ENCODE peak calls at places on chromosomes 13 and 19, in six cellular contexts. K, F, Y, A, N and X are unnamed samples.
A peak's percentile ranks its signal among the peaks of the same experiment; 100 is the strongest.

GRCh38 chr19:5478241-5478924 is 23.2 kb downstream of the ZNRF4 start:
- DNase-seq in N (no peak), A (no peak), Y (no peak), F (no peak), K (no peak), X (no peak)

GRCh38 chr13:99857738-99858137 is 113.8 kb downstream of the ZIC5 start:
- DNase-seq in A (no peak), Y (no peak), F (no peak), K (no peak), N (no peak), X (no peak)

GRCh38 chr19:56261145-56261544 is 11.4 kb upstream of the EDDM13 start:
- DNase-seq in Y (no peak), K (no peak), F (no peak), A (no peak), N (no peak), X (no peak)

GRCh38 chr13:87792878-87793277 is 121.7 kb downstream of the SLITRK5 start:
- DNase-seq in N (no peak), A (no peak), Y (no peak), K (no peak), F (no peak), X (no peak)

GRCh38 chr19:44304659-44305193 is at the start of gene ZNF235:
- DNase-seq in Y (peak; percentile 76), K (peak; percentile 96), N (peak; percentile 69), A (peak; percentile 82), F (peak; percentile 98), X (peak; percentile 62)

GRCh38 chr19:46328079-46328478 is 18.8 kb upstream of the PPP5C start:
- DNase-seq in N (no peak), A (no peak), K (no peak), Y (no peak), F (peak; percentile 20), X (no peak)

GRCh38 chr13:76339649-76340048 is 546.6 kb downstream of the KCTD12 start:
- DNase-seq in A (no peak), K (no peak), Y (no peak), F (no peak), N (no peak), X (no peak)

GRCh38 chr19:49133621-49134454 is 14.5 kb downstream of the PPFIA3 start:
- DNase-seq in N (peak; percentile 69), F (no peak), A (no peak), K (no peak), Y (no peak), X (no peak)

GRCh38 chr19:6639439-6639838 is 30.5 kb downstream of the TNFSF14 start:
- DNase-seq in Y (no peak), F (no peak), N (no peak), K (no peak), A (no peak), X (no peak)

GRCh38 chr13:24290280-24290932 is 19.0 kb upstream of the C1QTNF9 start:
- DNase-seq in A (no peak), Y (no peak), F (no peak), N (no peak), K (no peak), X (no peak)

GRCh38 chr13:24287748-24288287 is 21.6 kb upstream of the C1QTNF9 start:
- DNase-seq in Y (no peak), F (no peak), N (no peak), A (no peak), K (no peak), X (no peak)

GRCh38 chr13:24286624-24287023 is 22.8 kb upstream of the C1QTNF9 start:
- DNase-seq in A (no peak), F (no peak), N (no peak), Y (no peak), K (no peak), X (no peak)

GRCh38 chr13:24292476-24292875 is 16.9 kb upstream of the C1QTNF9 start:
- DNase-seq in Y (no peak), N (no peak), F (no peak), A (no peak), K (no peak), X (no peak)

GRCh38 chr13:24288870-24289269 is 20.5 kb upstream of the C1QTNF9 start:
- DNase-seq in Y (no peak), K (no peak), F (no peak), A (no peak), N (no peak), X (no peak)
- TF ChIP-seq CTCF in Y (no peak), K (no peak), F (no peak), A (no peak), N (no peak), X (no peak)

DNA sequence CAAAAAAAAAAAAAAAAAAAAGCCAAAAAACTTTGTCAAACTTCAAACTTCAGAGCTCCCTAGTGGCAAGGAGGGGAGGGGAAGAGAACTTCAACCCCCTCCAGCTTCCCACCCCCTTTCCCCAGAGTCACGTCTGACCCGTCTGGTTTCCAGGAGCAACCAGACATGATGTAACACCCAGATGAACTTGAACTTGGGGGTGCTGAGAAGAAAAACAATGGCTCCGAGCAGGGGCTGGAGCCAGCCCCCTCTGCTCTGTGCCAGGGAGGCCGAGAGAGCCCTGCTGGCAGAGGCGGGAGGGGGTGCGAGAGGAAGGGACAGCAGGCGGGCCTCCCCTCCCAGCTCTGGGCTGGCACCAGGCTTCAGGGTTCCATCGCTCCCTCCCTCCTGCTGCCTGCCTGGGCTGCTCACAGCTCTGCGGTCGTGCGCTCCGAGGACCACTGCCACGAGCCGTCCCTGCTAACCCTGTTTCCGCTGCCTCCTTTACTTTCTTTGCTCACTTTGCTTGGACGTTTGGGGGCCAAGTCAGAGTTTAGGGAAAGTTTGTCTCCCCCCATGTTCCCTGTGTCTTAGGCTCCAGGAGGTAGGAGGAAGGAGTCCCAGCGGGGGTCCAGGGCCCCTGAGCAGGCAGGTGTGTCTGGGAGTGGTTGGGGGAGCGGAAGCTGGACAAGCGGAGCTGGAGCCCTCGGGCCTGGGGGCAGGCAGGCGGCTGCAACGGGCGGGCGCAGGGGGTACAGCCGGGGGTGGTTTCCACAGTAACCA is 11.1 kb downstream of the LYL1 start:
- DNase-seq in N (no peak), F (peak; percentile 96), A (peak; percentile 73), K (no peak), Y (no peak), X (no peak)
- TF ChIP-seq CTCF in N (no peak), F (no peak), A (no peak), K (no peak), Y (no peak), X (no peak)

DNA sequence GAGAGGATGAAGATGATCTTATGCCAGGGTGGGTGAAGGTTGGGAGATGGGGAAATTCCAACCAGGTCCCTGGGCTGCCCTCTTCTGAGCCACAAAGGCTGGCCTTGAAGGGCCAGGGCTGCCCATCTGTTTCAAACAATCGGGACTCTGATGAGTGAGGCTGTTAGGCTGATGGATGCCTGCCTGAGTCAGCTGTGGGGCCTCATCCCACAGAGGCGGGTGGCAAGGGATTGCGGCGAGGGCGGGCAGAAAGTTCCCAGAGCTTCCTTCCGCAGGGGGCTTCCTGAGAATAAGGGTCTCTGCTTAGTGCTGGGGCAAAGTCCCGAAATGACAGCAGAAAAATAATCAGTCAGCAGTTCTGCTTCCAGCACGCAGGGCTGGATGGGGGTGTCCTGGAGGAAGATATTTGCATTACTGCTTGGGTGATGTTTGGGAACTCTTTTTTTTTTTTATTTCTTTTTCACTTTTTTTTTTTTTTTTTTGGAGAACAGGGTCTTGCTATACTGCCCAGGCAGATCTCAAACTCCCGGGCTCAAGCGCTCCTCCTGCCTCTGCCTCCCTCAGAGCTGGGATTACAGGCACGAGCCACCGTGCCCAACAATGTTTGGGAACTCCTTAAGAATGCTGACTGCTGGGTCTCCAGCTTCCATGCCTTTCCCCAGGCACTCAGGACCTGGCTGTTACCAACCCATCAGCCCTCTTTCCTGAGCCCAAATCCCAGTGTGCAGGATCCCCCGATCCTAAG is 14.1 kb downstream of the SH3GL1 start:
- DNase-seq in A (no peak), Y (no peak), K (no peak), N (no peak), F (no peak), X (no peak)
- TF ChIP-seq CTCF in A (no peak), Y (no peak), K (peak; percentile 47), N (no peak), F (peak; percentile 14), X (no peak)

DNA sequence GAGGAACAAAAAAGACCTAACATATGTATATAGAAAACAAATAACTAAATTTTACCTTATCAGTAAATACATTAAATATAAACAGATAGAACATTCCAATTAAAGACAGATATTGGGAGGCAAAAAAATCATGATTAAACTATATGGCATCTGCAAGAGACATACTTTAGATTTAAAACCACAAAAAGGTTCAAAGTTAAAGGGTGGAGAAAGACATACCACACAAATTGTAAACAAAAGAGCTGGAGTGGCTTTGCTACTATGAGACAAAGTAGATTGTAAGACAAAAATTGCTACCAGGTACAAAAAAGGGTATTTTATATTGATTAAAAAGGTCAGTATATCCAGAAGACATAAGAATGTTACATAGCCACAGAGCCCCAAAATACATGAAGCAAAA is 200.1 kb downstream of the KCNRG start:
- DNase-seq in Y (no peak), F (peak; percentile 42), A (no peak), K (no peak), N (no peak), X (no peak)
- TF ChIP-seq CTCF in Y (no peak), F (no peak), A (no peak), K (no peak), N (no peak), X (no peak)

DNA sequence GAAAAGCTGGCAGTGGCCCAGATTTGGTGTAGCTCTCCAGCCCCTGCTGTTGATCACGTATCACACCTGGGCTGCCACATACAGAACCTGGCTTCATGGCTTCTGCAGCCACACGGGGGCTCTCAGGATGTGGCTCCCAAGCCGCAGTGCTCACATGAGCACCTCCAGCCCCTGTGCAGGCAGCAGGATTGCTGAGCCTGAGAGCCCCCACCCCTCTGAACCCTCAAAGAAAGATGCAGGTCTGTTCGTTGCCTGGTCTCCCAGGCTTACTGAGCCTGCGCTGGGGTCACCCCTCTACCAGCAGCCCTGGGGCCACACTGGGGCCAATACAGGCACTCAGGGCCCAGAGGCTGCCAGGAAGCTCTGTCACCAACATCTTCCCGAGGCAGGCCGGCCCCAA is 2.7 kb downstream of the PLEKHF1 start:
- DNase-seq in A (no peak), N (peak; percentile 69), Y (no peak), K (no peak), F (no peak), X (no peak)
- TF ChIP-seq CTCF in A (no peak), N (peak; percentile 34), Y (no peak), K (no peak), F (no peak), X (no peak)

DNA sequence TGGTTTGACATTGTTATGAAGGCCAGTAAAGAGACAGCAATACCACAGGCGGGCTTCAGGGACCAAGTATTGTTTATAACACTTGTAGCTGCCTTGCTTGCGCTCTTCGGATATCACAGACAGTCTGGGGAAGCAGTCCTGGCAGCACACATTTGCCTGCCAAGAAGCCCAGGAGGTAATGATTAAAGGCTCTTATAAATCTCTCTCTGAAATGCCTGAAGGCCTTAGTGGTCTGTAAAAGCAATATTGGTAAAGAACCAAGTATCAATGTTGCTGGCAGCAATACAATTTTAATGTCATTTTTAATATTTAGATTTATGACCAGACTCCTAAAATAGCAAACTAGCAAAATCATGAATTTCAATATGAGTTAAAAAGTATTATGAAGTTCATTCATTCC is 1312.4 kb downstream of the PCDH9 start:
- DNase-seq in F (no peak), N (no peak), A (no peak), Y (no peak), K (no peak), X (no peak)
- TF ChIP-seq CTCF in F (no peak), N (no peak), A (no peak), Y (no peak), K (no peak), X (no peak)

GRCh38 chr19:16542045-16542893 is at the start of gene CHERP:
- DNase-seq in K (peak; percentile 89), A (peak; percentile 65), Y (peak; percentile 95), N (peak; percentile 95), F (peak; percentile 82), X (peak; percentile 77)
- TF ChIP-seq CTCF in K (no peak), A (no peak), Y (no peak), N (no peak), F (no peak), X (no peak)